ENCODE peak calls at places on chromosomes 5 and 9, in ten cellular contexts. Y is fibroblast of lung; C is Right ventricle myocardium superior; O is stomach; I is iPS-NIHi11; K is RPMI7951; T is activated CD4-positive, alpha-beta T cell treated with anti-CD3 and anti-CD28 coated beads, Interleukin-2, amount 10 ng/mL, durations not matched to agents 7 days and 5 days; P is neural crest cell; B is stimulated activated CD8-positive, alpha-beta memory T cell treated with anti-CD3 and anti-CD28 coated beads, Interleukin-7, amount 100 ng/mL, for 4 hours; V is A549. M is an unnamed sample.
A peak's percentile ranks its signal among the peaks of the same experiment; 100 is the strongest.

GRCh38 chr9:123807241-123807640 is 122.7 kb downstream of the DENND1A start:
- DNase-seq in I (no peak), C (no peak), Y (no peak), B (no peak), V (no peak), O (no peak), T (no peak), P (no peak), K (no peak), M (no peak)

GRCh38 chr5:176810084-176810597 is at the start of gene UNC5A:
- DNase-seq in I (peak; percentile 91), K (peak; percentile 14), Y (peak; percentile 20), P (peak; percentile 77), O (no peak), B (no peak), T (peak; percentile 46), C (no peak), V (peak; percentile 68), M (peak; percentile 94)

GRCh38 chr9:12185856-12186255 is 507.3 kb upstream of the TYRP1 start:
- DNase-seq in C (no peak), Y (no peak), K (no peak), P (no peak), V (no peak), I (no peak), O (no peak), T (no peak), B (no peak), M (no peak)

GRCh38 chr9:69622664-69623063 is 49.5 kb downstream of the APBA1 start:
- DNase-seq in V (no peak), C (no peak), O (no peak), P (no peak), K (no peak), Y (peak; percentile 35), T (no peak), I (no peak), B (no peak), M (no peak)

GRCh38 chr5:14306415-14306814 is 163.3 kb downstream of the TRIO start:
- DNase-seq in Y (no peak), I (no peak), K (no peak), O (no peak), V (no peak), P (no peak), C (no peak), T (no peak), B (no peak), M (no peak)

GRCh38 chr9:128523199-128523925 is 18.8 kb downstream of the GLE1 start:
- DNase-seq in P (peak; percentile 3), O (no peak), V (no peak), B (no peak), K (peak; percentile 21), I (peak; percentile 60), T (no peak), C (peak; percentile 60), Y (peak; percentile 65), M (no peak)

GRCh38 chr9:20028849-20029231 is 240.0 kb upstream of the SLC24A2 start:
- DNase-seq in I (no peak), C (no peak), O (no peak), V (no peak), K (no peak), Y (no peak), P (no peak), T (no peak), B (no peak), M (no peak)

GRCh38 chr9:113890693-113891092 is 14.6 kb downstream of the ZNF618 start:
- DNase-seq in K (no peak), I (no peak), V (peak; percentile 14), B (no peak), Y (no peak), O (no peak), C (no peak), P (no peak), T (no peak), M (no peak)

GRCh38 chr9:115006660-115007059 is 76.3 kb upstream of the TNFSF8 start:
- DNase-seq in P (no peak), I (no peak), T (no peak), K (peak; percentile 96), O (no peak), C (no peak), Y (peak; percentile 76), V (no peak), B (no peak), M (no peak)

GRCh38 chr5:35319231-35320002 is 89.1 kb upstream of the PRLR start:
- DNase-seq in T (no peak), B (no peak), I (no peak), P (no peak), O (peak; percentile 52), Y (no peak), K (peak; percentile 49), C (peak; percentile 71), V (no peak), M (no peak)

GRCh38 chr9:130847306-130848217 is 12.5 kb downstream of the ABL1 start:
- DNase-seq in I (peak; percentile 67), C (peak; percentile 74), V (peak; percentile 87), Y (peak; percentile 100), O (peak; percentile 44), K (peak; percentile 98), T (no peak), B (no peak), P (no peak), M (no peak)

GRCh38 chr5:23305055-23305454 is 202.4 kb upstream of the PRDM9 start:
- DNase-seq in K (no peak), C (no peak), Y (no peak), V (no peak), P (no peak), I (no peak), O (no peak), T (no peak), B (no peak), M (no peak)

GRCh38 chr5:97044057-97044456 is 98.4 kb downstream of the LIX1 start:
- DNase-seq in Y (peak; percentile 9), P (no peak), B (no peak), C (no peak), V (peak; percentile 33), T (no peak), K (peak; percentile 35), O (peak; percentile 34), I (peak; percentile 58), M (no peak)

GRCh38 chr9:31275419-31275818 is 1109.0 kb upstream of the ACO1 start:
- DNase-seq in P (no peak), T (no peak), V (no peak), K (no peak), C (no peak), O (no peak), I (no peak), Y (no peak), B (no peak), M (no peak)

GRCh38 chr5:157265714-157266285 is at the start of gene CYFIP2:
- DNase-seq in K (no peak), I (peak; percentile 94), T (peak; percentile 90), P (peak; percentile 55), O (peak; percentile 76), C (peak; percentile 79), V (peak; percentile 19), Y (peak; percentile 7), B (peak; percentile 58), M (peak; percentile 74)

GRCh38 chr9:113669523-113670115 is 206.1 kb downstream of the RGS3 start:
- DNase-seq in B (no peak), V (no peak), P (no peak), O (no peak), T (no peak), K (peak; percentile 86), C (no peak), Y (peak; percentile 56), I (no peak), M (no peak)

GRCh38 chr5:93076566-93076965 is 504.5 kb downstream of the NR2F1-AS1 start:
- DNase-seq in O (no peak), B (no peak), K (no peak), P (no peak), Y (peak; percentile 35), T (no peak), C (no peak), I (no peak), V (no peak), M (no peak)

GRCh38 chr5:58191451-58191850 is 268.4 kb downstream of the PLK2 start:
- DNase-seq in C (no peak), T (no peak), I (no peak), B (no peak), V (no peak), P (no peak), K (peak; percentile 32), O (no peak), Y (no peak), M (no peak)

GRCh38 chr9:75906531-75906930 is 16.1 kb downstream of the PCSK5 start:
- DNase-seq in T (no peak), Y (no peak), O (no peak), I (no peak), V (peak; percentile 13), P (no peak), K (no peak), C (no peak), B (no peak), M (no peak)

GRCh38 chr9:80954521-80954920 is 734.8 kb downstream of the TLE1 start:
- DNase-seq in T (no peak), I (no peak), V (no peak), O (no peak), K (peak; percentile 9), Y (no peak), C (no peak), B (no peak), P (no peak), M (no peak)

GRCh38 chr9:134218230-134218629 is 53.9 kb upstream of the RNU6ATAC start:
- DNase-seq in B (no peak), I (no peak), Y (no peak), T (no peak), K (no peak), P (no peak), V (no peak), C (peak; percentile 26), O (no peak), M (no peak)

GRCh38 chr5:139904566-139905400 is 109.2 kb downstream of the PSD2 start:
- DNase-seq in T (no peak), I (peak; percentile 73), B (no peak), O (no peak), Y (no peak), P (no peak), V (no peak), C (no peak), K (peak; percentile 6), M (no peak)

M was measured in 8988T.